ENCODE peak calls at places on chromosomes 13 and 19, in eight cellular contexts. H, I, W, Z, X, L, G and V are unnamed samples.

GRCh38 chr19:34288381-34288780 is 34.0 kb downstream of the GARRE1 start:
- DNase-seq in G (no peak), Z (no peak), X (no peak), I (no peak), H (no peak), L (no peak), W (no peak), V (no peak)

GRCh38 chr13:71866173-71867091 is 572 bp downstream of the DACH1 start:
- DNase-seq in G (no peak), Z (peak), I (peak), H (peak), W (no peak), L (peak), X (peak), V (peak)

GRCh38 chr13:113907637-113908617 is 44.1 kb upstream of the GAS6 start:
- DNase-seq in I (peak), H (peak), G (peak), W (no peak), Z (peak), X (no peak), L (no peak), V (peak)

GRCh38 chr19:40502647-40503046 is 35.8 kb downstream of the SPTBN4 start:
- DNase-seq in L (no peak), G (no peak), I (no peak), H (no peak), Z (no peak), X (no peak), W (no peak), V (no peak)

GRCh38 chr13:71320452-71320851 is 546.6 kb downstream of the DACH1 start:
- DNase-seq in X (peak), H (no peak), I (no peak), Z (peak), G (peak), W (no peak), L (no peak), V (peak)

GRCh38 chr19:41195675-41196497 is 2.9 kb downstream of the CYP2S1 start:
- DNase-seq in H (no peak), W (no peak), L (no peak), I (no peak), G (no peak), Z (peak), X (peak), V (peak)

GRCh38 chr13:31418186-31418585 is 218.4 kb downstream of the B3GLCT start:
- DNase-seq in L (no peak), X (no peak), H (no peak), G (no peak), Z (no peak), W (no peak), I (no peak), V (no peak)

GRCh38 chr19:54420383-54421168 is 5.3 kb downstream of the TTYH1 start:
- DNase-seq in G (peak), W (no peak), L (no peak), X (no peak), H (no peak), I (no peak), Z (no peak), V (no peak)

GRCh38 chr19:2391118-2391725 is 31.2 kb downstream of the TMPRSS9 start:
- DNase-seq in Z (peak), G (peak), I (no peak), W (no peak), H (peak), X (peak), L (peak), V (peak)

GRCh38 chr19:16061943-16062342 is 14.4 kb upstream of the TPM4 start:
- DNase-seq in W (no peak), L (no peak), Z (no peak), G (no peak), X (no peak), I (no peak), H (no peak), V (no peak)

GRCh38 chr19:43505186-43505456 is 575 bp upstream of the PHLDB3 start:
- DNase-seq in L (no peak), I (no peak), W (no peak), H (no peak), Z (no peak), X (no peak), G (no peak), V (no peak)

GRCh38 chr13:105333416-105333815 is 1202.0 kb downstream of the EFNB2 start:
- DNase-seq in W (no peak), Z (no peak), X (no peak), G (no peak), I (no peak), H (no peak), L (no peak), V (no peak)

GRCh38 chr13:79457948-79458347 is 23.0 kb upstream of the NDFIP2 start:
- DNase-seq in G (peak), H (no peak), I (no peak), Z (peak), L (no peak), X (peak), W (no peak), V (peak)

GRCh38 chr19:54541712-54542111 is 31.9 kb upstream of the LILRA2 start:
- DNase-seq in G (no peak), I (no peak), Z (no peak), W (no peak), L (no peak), X (no peak), H (no peak), V (no peak)

GRCh38 chr13:104024416-104025170 is 958.4 kb upstream of the SLC10A2 start:
- DNase-seq in I (no peak), H (no peak), L (no peak), W (no peak), G (peak), X (no peak), Z (peak), V (peak)

GRCh38 chr13:32267836-32268439 is 47.2 kb downstream of the ZAR1L start:
- DNase-seq in Z (no peak), L (peak), G (no peak), X (no peak), I (no peak), W (no peak), H (no peak), V (peak)

GRCh38 chr13:66312312-66313087 is 917.6 kb downstream of the PCDH9 start:
- DNase-seq in I (peak), L (no peak), X (peak), W (no peak), Z (no peak), H (no peak), G (peak), V (no peak)

GRCh38 chr19:43776285-43776684 is 4.5 kb downstream of the KCNN4 start:
- DNase-seq in G (no peak), Z (no peak), L (no peak), W (no peak), I (no peak), X (no peak), H (no peak), V (no peak)

GRCh38 chr19:14089412-14089661 is 1.2 kb downstream of the SAMD1 start:
- DNase-seq in W (no peak), L (no peak), I (no peak), H (no peak), G (peak), X (no peak), Z (no peak), V (no peak)

GRCh38 chr13:110913322-110913721 is 1.5 kb downstream of the ANKRD10 start:
- DNase-seq in G (peak), W (no peak), X (peak), L (peak), I (peak), H (no peak), Z (no peak), V (peak)

GRCh38 chr19:17026706-17027427 is at the start of gene CPAMD8:
- DNase-seq in H (no peak), X (no peak), I (no peak), Z (no peak), W (no peak), L (no peak), G (no peak), V (no peak)

GRCh38 chr19:49952906-49953305 is 8.1 kb downstream of the SIGLEC11 start:
- DNase-seq in Z (no peak), L (no peak), X (no peak), I (no peak), G (no peak), W (no peak), H (no peak), V (no peak)

GRCh38 chr13:111906306-111906705 is 160.6 kb upstream of the SOX1 start:
- DNase-seq in H (peak), I (no peak), L (no peak), G (no peak), W (no peak), X (no peak), Z (no peak), V (no peak)

GRCh38 chr13:107808388-107808787 is 406.9 kb downstream of the LIG4 start:
- DNase-seq in Z (no peak), I (no peak), H (no peak), X (no peak), W (no peak), L (no peak), G (peak), V (no peak)

GRCh38 chr13:100356889-100357288 is 231.7 kb downstream of the GGACT start:
- DNase-seq in I (no peak), W (no peak), Z (no peak), L (no peak), G (peak), X (peak), H (no peak), V (no peak)

GRCh38 chr13:85590231-85590931 is 208.8 kb downstream of the SLITRK6 start:
- DNase-seq in X (no peak), H (no peak), W (no peak), Z (peak), I (no peak), L (no peak), G (peak), V (peak)

GRCh38 chr13:110388141-110388943 is 81.3 kb downstream of the COL4A2 start:
- DNase-seq in H (no peak), I (peak), Z (no peak), G (peak), W (no peak), X (peak), L (no peak), V (peak)

GRCh38 chr13:100646030-100646673 is 28.4 kb downstream of the TMTC4 start:
- DNase-seq in H (no peak), X (peak), L (no peak), W (no peak), G (peak), I (no peak), Z (peak), V (peak)

GRCh38 chr19:39818626-39819097 is 15.3 kb downstream of the DYRK1B start:
- DNase-seq in X (no peak), I (no peak), L (no peak), H (no peak), W (no peak), G (no peak), Z (no peak), V (no peak)

GRCh38 chr19:33712268-33712667 is 84.4 kb upstream of the KCTD15 start:
- DNase-seq in I (no peak), L (no peak), G (no peak), X (no peak), H (no peak), Z (no peak), W (no peak), V (no peak)

GRCh38 chr19:8307400-8307964 is 676 bp downstream of the CD320 start:
- DNase-seq in H (peak), W (no peak), X (no peak), G (no peak), Z (no peak), I (no peak), L (no peak), V (no peak)

GRCh38 chr19:9128171-9128570 is 1.4 kb upstream of the OR7G3 start:
- DNase-seq in W (no peak), X (no peak), L (no peak), H (no peak), Z (peak), G (peak), I (no peak), V (peak)

GRCh38 chr19:43731854-43732253 is 16.0 kb downstream of the IRGC start:
- DNase-seq in X (no peak), G (no peak), L (no peak), H (no peak), I (no peak), W (no peak), Z (no peak), V (no peak)

GRCh38 chr13:25276748-25277147 is 10.5 kb downstream of the MTMR6 start:
- DNase-seq in W (no peak), Z (peak), X (peak), G (no peak), H (no peak), L (no peak), I (no peak), V (peak)